ENCODE peak calls at places on chromosomes 2 and 18, in six cellular contexts. U, M, K, W, D and J are unnamed samples.
A peak's percentile ranks its signal among the peaks of the same experiment; 100 is the strongest.

GRCh38 chr2:60445684-60446184 is 107.7 kb downstream of the BCL11A start:
- DNase-seq in U (no peak), M (no peak), K (no peak), W (no peak), D (no peak), J (no peak)

GRCh38 chr2:51710222-51710621 is 678.3 kb upstream of the NRXN1 start:
- DNase-seq in U (no peak), M (no peak), K (no peak), W (peak; percentile 34), D (no peak), J (no peak)

GRCh38 chr2:181849601-181850000 is 41.9 kb upstream of the ITPRID2 start:
- DNase-seq in U (no peak), M (no peak), K (no peak), W (no peak), D (no peak), J (no peak)

GRCh38 chr2:110903548-110903947 is 171.2 kb downstream of the ACOXL start:
- DNase-seq in U (no peak), M (peak; percentile 51), K (no peak), W (no peak), D (no peak), J (no peak)

GRCh38 chr2:88669371-88670214 is 21.9 kb upstream of the RPIA start:
- DNase-seq in U (peak; percentile 49), M (peak; percentile 72), K (no peak), W (peak; percentile 69), D (no peak), J (peak; percentile 39)

GRCh38 chr2:223306371-223306770 is 254.4 kb downstream of the KCNE4 start:
- DNase-seq in U (no peak), M (no peak), K (no peak), W (no peak), D (no peak), J (no peak)

GRCh38 chr2:237213325-237214040 is 127.8 kb downstream of the COPS8 start:
- DNase-seq in U (no peak), M (no peak), K (no peak), W (peak; percentile 62), D (no peak), J (peak; percentile 90)

GRCh38 chr2:223203971-223204370 is 152.0 kb downstream of the KCNE4 start:
- DNase-seq in U (no peak), M (no peak), K (no peak), W (no peak), D (no peak), J (no peak)

GRCh38 chr2:231321021-231321420 is 74.5 kb upstream of the B3GNT7 start:
- DNase-seq in U (no peak), M (no peak), K (peak; percentile 78), W (peak; percentile 67), D (no peak), J (peak; percentile 73)

GRCh38 chr2:71830497-71831207 is 317.0 kb downstream of the CYP26B1 start:
- DNase-seq in U (no peak), M (no peak), K (no peak), W (no peak), D (no peak), J (no peak)

GRCh38 chr2:101830555-101830954 is 133.0 kb downstream of the MAP4K4 start:
- DNase-seq in U (no peak), M (no peak), K (no peak), W (no peak), D (no peak), J (no peak)

GRCh38 chr2:130901061-130901460 is 64.3 kb downstream of the ARHGEF4 start:
- DNase-seq in U (no peak), M (no peak), K (no peak), W (no peak), D (no peak), J (no peak)

GRCh38 chr2:69674301-69674640 is 30.7 kb upstream of the AAK1 start:
- DNase-seq in U (no peak), M (no peak), K (no peak), W (peak; percentile 80), D (no peak), J (no peak)

GRCh38 chr18:33404244-33404873 is 36.2 kb downstream of the CCDC178 start:
- DNase-seq in U (no peak), M (no peak), K (no peak), W (no peak), D (no peak), J (no peak)

GRCh38 chr2:121483021-121483420 is 47.7 kb upstream of the RNU4ATAC start:
- DNase-seq in U (no peak), M (no peak), K (no peak), W (no peak), D (no peak), J (no peak)

GRCh38 chr18:5721924-5722323 is 173.4 kb downstream of the TMEM200C start:
- DNase-seq in U (no peak), M (no peak), K (no peak), W (no peak), D (no peak), J (no peak)

GRCh38 chr18:8856187-8856586 is 150.8 kb downstream of the MTCL1 start:
- DNase-seq in U (no peak), M (no peak), K (no peak), W (no peak), D (no peak), J (no peak)

DNA sequence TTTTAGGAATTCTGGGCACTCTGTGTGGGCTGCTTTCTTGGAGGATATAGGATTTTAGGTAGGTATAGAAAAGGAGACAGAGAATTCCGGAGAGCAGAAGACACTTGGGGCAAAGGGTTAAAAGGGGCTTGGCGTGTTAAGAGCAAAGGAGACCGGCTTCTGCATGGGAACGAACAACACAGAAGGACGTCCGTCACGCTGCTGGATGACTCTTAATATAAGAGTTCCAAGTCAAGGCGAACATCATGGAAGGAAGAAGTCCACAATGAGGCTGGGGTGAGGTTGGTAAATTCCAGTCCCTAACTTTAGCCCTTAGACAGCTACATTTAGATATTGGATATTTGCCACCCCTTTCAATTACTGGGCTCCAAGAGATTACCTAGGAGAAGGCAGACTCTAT is 15.9 kb upstream of the SLC20A1 start:
- DNase-seq in U (no peak), M (no peak), K (no peak), W (no peak), D (no peak), J (no peak)
- H3K4me1 ChIP-seq in U (peaks cover 80% of the 10 kb centered on the region), M (peaks cover 7% of the 10 kb centered on the region), K (peaks cover 26% of the 10 kb centered on the region), W (no peaks in the 10 kb centered on the region), D (peaks cover 17% of the 10 kb centered on the region), J (peaks cover 18% of the 10 kb centered on the region)

GRCh38 chr2:108621087-108621559 is 86.9 kb downstream of the LIMS1 start:
- DNase-seq in U (no peak), M (peak; percentile 90), K (no peak), W (peak; percentile 69), D (no peak), J (no peak)
- TF ChIP-seq POLR2A in U (no peak), M (peak; percentile 59), K (no peak), W (no peak), D (no peak), J (no peak)

GRCh38 chr18:62612721-62613120 is 89.9 kb downstream of the ZCCHC2 start:
- DNase-seq in U (no peak), M (no peak), K (no peak), W (no peak), D (no peak), J (no peak)

GRCh38 chr18:62611395-62612241 is 88.8 kb downstream of the ZCCHC2 start:
- DNase-seq in U (no peak), M (no peak), K (peak; percentile 73), W (no peak), D (no peak), J (no peak)

GRCh38 chr18:62607708-62608428 is 85.0 kb downstream of the ZCCHC2 start:
- DNase-seq in U (no peak), M (no peak), K (no peak), W (no peak), D (no peak), J (no peak)

GRCh38 chr18:62612246-62612645 is 89.4 kb downstream of the ZCCHC2 start:
- DNase-seq in U (no peak), M (no peak), K (no peak), W (no peak), D (no peak), J (no peak)

DNA sequence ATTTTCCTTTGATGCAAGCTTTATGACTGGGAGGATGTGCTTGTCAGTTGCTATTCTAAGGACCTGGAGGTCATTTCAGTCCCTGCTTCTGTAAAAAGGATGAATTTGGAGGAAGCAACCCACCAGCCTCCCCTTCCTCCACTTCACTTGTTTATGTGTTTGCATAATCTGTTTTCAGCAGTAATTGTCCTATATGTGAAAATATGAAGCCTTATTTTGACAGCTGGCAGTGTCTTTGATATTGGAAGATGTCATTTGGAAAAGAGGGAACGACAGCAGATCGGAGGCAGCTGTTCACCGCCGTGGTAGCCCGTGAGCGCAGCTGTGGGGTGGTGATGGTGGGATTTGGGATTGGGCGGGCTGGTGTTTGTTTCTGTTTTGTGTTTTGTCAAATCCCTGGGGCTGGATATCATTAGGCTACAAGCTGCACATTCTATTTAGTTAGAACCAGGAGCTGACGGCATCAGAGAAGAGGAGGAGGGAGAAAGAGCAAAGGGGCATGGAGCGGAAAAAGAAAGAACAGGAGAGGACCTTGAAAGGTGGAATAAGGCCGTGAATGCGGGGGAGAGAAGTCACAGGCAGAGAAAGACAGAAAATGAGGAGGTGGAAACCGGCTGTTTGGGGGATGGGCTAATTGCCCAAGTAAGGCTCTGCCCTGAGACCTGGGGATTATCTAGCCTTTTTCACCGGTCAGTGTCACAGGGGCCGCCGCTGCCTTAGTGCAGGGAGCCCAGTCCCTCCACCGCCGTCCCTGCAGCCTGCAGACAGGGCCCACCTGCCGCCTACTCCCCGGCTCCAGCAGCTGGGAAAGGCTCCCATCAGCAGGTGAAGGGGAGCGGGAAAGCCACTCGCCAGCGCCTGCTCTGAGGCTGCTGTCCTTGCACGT is 87.9 kb downstream of the ZCCHC2 start:
- DNase-seq in U (no peak), M (no peak), K (no peak), W (peak; percentile 15), D (no peak), J (no peak)
- H3K4me3 ChIP-seq in U (no peak overlapping the region), M (no peak overlapping the region), K (peak overlapping the region; percentile 34), W (no peak overlapping the region), D (no peak overlapping the region), J (peak overlapping the region; percentile 45)

GRCh38 chr2:12558519-12558918 is 158.2 kb upstream of the TRIB2 start:
- DNase-seq in U (no peak), M (no peak), K (no peak), W (no peak), D (no peak), J (no peak)
- H3K4me1 ChIP-seq in U (no peaks in the 10 kb centered on the region), M (no peaks in the 10 kb centered on the region), K (peaks cover 23% of the 10 kb centered on the region), W (no peaks in the 10 kb centered on the region), D (peaks cover 7% of the 10 kb centered on the region), J (peaks cover 9% of the 10 kb centered on the region)